ENCODE peak calls at places on chromosomes 12 and 14, in six cellular contexts. P is astrocyte of the cerebellum, C is fibroblast of the aortic adventitia, E is uterus, M is GM06990, X is astrocyte. G is an unnamed sample.

GRCh38 chr12:112303004-112303403 is 79.2 kb downstream of the HECTD4 start:
- DNase-seq in P (peak; percentile 44), M (peak; percentile 80), E (no peak), X (peak; percentile 84), C (peak; percentile 72), G (peak; percentile 94)

GRCh38 chr12:101695698-101696097 is 1.7 kb upstream of the CHPT1 start:
- DNase-seq in E (no peak), C (no peak), X (peak; percentile 34), P (no peak), M (no peak), G (no peak)

GRCh38 chr12:42962384-42962783 is 372.8 kb upstream of the PRICKLE1 start:
- DNase-seq in M (no peak), C (peak; percentile 45), P (no peak), X (no peak), E (no peak), G (no peak)

GRCh38 chr12:52582971-52583456 is 9.4 kb upstream of the KRT74 start:
- DNase-seq in X (peak; percentile 18), E (peak; percentile 29), M (no peak), C (peak; percentile 67), P (peak; percentile 22), G (peak; percentile 64)

GRCh38 chr14:80695869-80696268 is 245.7 kb downstream of the CEP128 start:
- DNase-seq in E (no peak), M (peak; percentile 18), P (no peak), C (no peak), X (no peak), G (no peak)

GRCh38 chr12:52585951-52586350 is 12.3 kb upstream of the KRT74 start:
- DNase-seq in C (no peak), M (no peak), P (no peak), X (no peak), E (no peak), G (no peak)

GRCh38 chr12:54222609-54223008 is 33.8 kb upstream of the SMUG1 start:
- DNase-seq in E (no peak), C (peak; percentile 94), P (peak; percentile 66), X (peak; percentile 97), M (no peak), G (peak; percentile 87)

GRCh38 chr12:52650520-52651081 is 1.4 kb downstream of the KRT2 start:
- DNase-seq in E (peak; percentile 27), P (no peak), C (no peak), X (no peak), M (no peak), G (no peak)

GRCh38 chr14:85252011-85252410 is 277.9 kb upstream of the FLRT2 start:
- DNase-seq in X (peak; percentile 60), M (no peak), C (peak; percentile 70), E (no peak), P (peak; percentile 45), G (peak; percentile 80)

DNA sequence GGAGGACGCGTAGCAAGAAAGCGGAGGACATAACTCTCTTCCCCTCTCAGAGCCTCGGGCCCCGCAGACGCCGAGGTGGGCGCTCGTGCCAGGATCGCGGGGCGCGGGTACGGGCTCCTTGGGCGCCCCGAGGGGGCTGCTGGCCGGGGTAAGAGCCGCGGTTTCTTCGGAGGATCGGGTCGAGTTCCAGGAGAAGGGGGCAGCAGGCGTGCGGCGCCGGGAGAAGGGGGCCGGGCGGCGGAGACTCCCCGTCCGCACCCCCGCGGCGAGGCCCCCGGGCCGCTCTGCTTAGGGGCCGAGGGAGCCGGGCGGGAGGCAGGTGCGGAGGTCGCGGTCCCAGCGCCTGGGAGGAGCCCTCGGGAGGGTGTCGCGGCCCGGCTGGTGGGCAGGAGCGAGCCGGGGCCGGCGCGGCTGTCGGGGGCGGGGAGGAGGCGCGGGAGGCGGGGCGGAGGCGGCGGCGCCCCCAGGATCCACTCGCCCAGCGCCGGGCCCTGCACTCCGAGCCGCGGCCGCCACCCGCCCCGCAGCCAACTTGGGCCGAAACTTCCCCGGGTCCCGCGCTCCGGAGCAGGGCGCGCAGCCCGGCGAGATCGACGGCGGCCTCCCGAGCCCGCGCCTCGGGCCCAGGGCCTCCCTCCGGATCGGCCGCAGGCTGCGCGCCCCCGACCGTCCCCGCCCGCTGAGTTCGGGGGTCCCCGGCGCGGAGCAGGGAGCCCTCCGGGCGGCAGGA is 64.4 kb downstream of the FBXL14 start:
- DNase-seq in M (peak; percentile 57), E (no peak), X (no peak), C (no peak), P (no peak), G (no peak)
- H3K4me3 ChIP-seq in M (peak overlapping the region; percentile 58), E (peak overlapping the region; percentile 26), X (peak overlapping the region; percentile 46), C (peak overlapping the region; percentile 60), P (peak overlapping the region; percentile 51), G (peak overlapping the region; percentile 48)

GRCh38 chr12:105378821-105379400 is 48.4 kb downstream of the C12orf75 start:
- DNase-seq in E (no peak), C (peak; percentile 8), M (no peak), X (no peak), P (no peak), G (no peak)
- TF ChIP-seq CTCF in E (no peak), C (peak; percentile 24), M (no peak), X (peak; percentile 7), P (peak; percentile 39), G (peak; percentile 66)

DNA sequence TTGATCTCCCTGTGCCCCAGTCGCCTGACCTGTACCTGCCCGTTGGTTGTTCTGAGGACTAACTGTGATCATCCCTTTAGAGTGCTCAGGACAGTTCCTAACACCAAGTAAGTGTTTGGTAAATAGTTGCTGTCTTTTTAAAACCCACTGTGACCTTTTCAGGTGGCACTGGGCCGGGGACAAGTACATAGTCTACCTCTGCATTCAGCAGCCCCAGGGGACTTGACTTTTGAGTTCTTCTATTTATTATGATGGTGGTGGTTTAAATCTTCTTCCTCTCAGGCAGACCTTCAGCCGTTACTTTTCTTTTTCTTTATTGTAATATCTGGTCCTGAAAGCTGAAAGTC is 38.8 kb downstream of the EVL start:
- DNase-seq in E (no peak), X (no peak), P (no peak), M (no peak), C (no peak), G (no peak)
- H3K4me3 ChIP-seq in E (no peak overlapping the region), X (no peak overlapping the region), P (no peak overlapping the region), M (no peak overlapping the region), C (no peak overlapping the region), G (no peak overlapping the region)

GRCh38 chr12:116759783-116760581 is 21.9 kb downstream of the RNFT2 start:
- DNase-seq in C (peak; percentile 51), P (no peak), E (no peak), X (no peak), M (no peak), G (no peak)
- TF ChIP-seq CTCF in C (no peak), P (no peak), E (no peak), X (no peak), M (no peak), G (peak; percentile 14)

GRCh38 chr12:121858662-121859572 is at the start of gene HPD:
- DNase-seq in P (peak; percentile 81), M (no peak), X (peak; percentile 84), C (peak; percentile 95), E (peak; percentile 88), G (peak; percentile 67)
- H3K4me3 ChIP-seq in P (no peak within 1 kb of the TSS), M (no peak within 1 kb of the TSS), X (no peak within 1 kb of the TSS), C (no peak within 1 kb of the TSS), E (no peak within 1 kb of the TSS), G (no peak within 1 kb of the TSS)

G was measured in brain microvascular endothelial cell.